ENCODE peak calls at places on chromosomes 3 and 15, in six cellular contexts. One of them, this sample, is unnamed.

GRCh38 chr15:55318588-55319494 is at the start of the genes PIGB and PIGBOS1:
- DNase-seq in GM12891: peak
- DNase-seq in H1: peak
- DNase-seq in K562: peak
- DNase-seq in GM12878: peak
- DNase-seq in HepG2: peak
- DNase-seq in this sample: peak

GRCh38 chr3:23302276-23302675 is 99.1 kb downstream of the UBE2E2 start:
- DNase-seq in GM12891: no peak
- DNase-seq in GM12878: no peak
- DNase-seq in K562: no peak
- DNase-seq in H1: no peak
- DNase-seq in HepG2: no peak
- DNase-seq in this sample: no peak

GRCh38 chr15:63246691-63247464 is 30.5 kb upstream of the APH1B start:
- DNase-seq in H1: no peak
- DNase-seq in HepG2: peak
- DNase-seq in GM12878: no peak
- DNase-seq in GM12891: no peak
- DNase-seq in K562: no peak
- DNase-seq in this sample: no peak

GRCh38 chr15:41416162-41416741 is 643 bp upstream of the RTF1 start:
- DNase-seq in K562: no peak
- DNase-seq in HepG2: no peak
- DNase-seq in H1: no peak
- DNase-seq in GM12891: peak
- DNase-seq in GM12878: no peak
- DNase-seq in this sample: peak

GRCh38 chr3:10515396-10515795 is 10.0 kb upstream of the ATP2B2 start:
- DNase-seq in GM12878: no peak
- DNase-seq in GM12891: no peak
- DNase-seq in HepG2: no peak
- DNase-seq in K562: no peak
- DNase-seq in H1: no peak
- DNase-seq in this sample: no peak

GRCh38 chr3:100401674-100402036 is 316 bp downstream of the LNP1 start:
- DNase-seq in GM12878: no peak
- DNase-seq in H1: no peak
- DNase-seq in GM12891: no peak
- DNase-seq in K562: peak
- DNase-seq in HepG2: no peak
- DNase-seq in this sample: no peak

GRCh38 chr15:74995779-74996765 is 709 bp downstream of the SCAMP5 start:
- DNase-seq in HepG2: peak
- DNase-seq in GM12878: no peak
- DNase-seq in K562: no peak
- DNase-seq in H1: no peak
- DNase-seq in GM12891: no peak
- DNase-seq in this sample: no peak

GRCh38 chr15:35876762-35877161 is 330.8 kb upstream of the DPH6 start:
- DNase-seq in HepG2: no peak
- DNase-seq in H1: no peak
- DNase-seq in GM12878: no peak
- DNase-seq in GM12891: no peak
- DNase-seq in K562: no peak
- DNase-seq in this sample: no peak

GRCh38 chr15:48096813-48097212 is 24.0 kb upstream of the SLC24A5 start:
- DNase-seq in H1: no peak
- DNase-seq in GM12891: no peak
- DNase-seq in GM12878: no peak
- DNase-seq in HepG2: no peak
- DNase-seq in K562: no peak
- DNase-seq in this sample: no peak

GRCh38 chr3:73467211-73467610 is 157.5 kb downstream of the PDZRN3 start:
- DNase-seq in H1: no peak
- DNase-seq in HepG2: no peak
- DNase-seq in K562: no peak
- DNase-seq in GM12878: no peak
- DNase-seq in GM12891: no peak
- DNase-seq in this sample: no peak

GRCh38 chr15:57769266-57769665 is 62.8 kb downstream of the POLR2M start:
- DNase-seq in GM12878: no peak
- DNase-seq in K562: peak
- DNase-seq in H1: no peak
- DNase-seq in GM12891: no peak
- DNase-seq in HepG2: no peak
- DNase-seq in this sample: no peak

GRCh38 chr15:41233367-41233771 is 2.3 kb downstream of the CHP1 start:
- DNase-seq in H1: no peak
- DNase-seq in K562: peak
- DNase-seq in GM12891: no peak
- DNase-seq in GM12878: no peak
- DNase-seq in HepG2: peak
- DNase-seq in this sample: no peak

GRCh38 chr15:81653259-81653658 is 279.2 kb upstream of the TMC3 start:
- DNase-seq in GM12891: no peak
- DNase-seq in HepG2: no peak
- DNase-seq in H1: no peak
- DNase-seq in K562: no peak
- DNase-seq in GM12878: peak
- DNase-seq in this sample: no peak

GRCh38 chr15:98123834-98124233 is 163.3 kb downstream of the ARRDC4 start:
- DNase-seq in K562: no peak
- DNase-seq in HepG2: no peak
- DNase-seq in GM12891: no peak
- DNase-seq in GM12878: no peak
- DNase-seq in H1: no peak
- DNase-seq in this sample: no peak

GRCh38 chr3:100100454-100100853 is 13.8 kb downstream of the FILIP1L start:
- DNase-seq in K562: no peak
- DNase-seq in GM12891: no peak
- DNase-seq in HepG2: no peak
- DNase-seq in H1: no peak
- DNase-seq in GM12878: no peak
- DNase-seq in this sample: no peak

GRCh38 chr15:99098991-99099390 is 5.9 kb upstream of the SYNM start:
- DNase-seq in HepG2: no peak
- DNase-seq in K562: no peak
- DNase-seq in GM12891: no peak
- DNase-seq in H1: no peak
- DNase-seq in GM12878: no peak
- DNase-seq in this sample: no peak

GRCh38 chr3:39056151-39056550 is 4.3 kb downstream of the WDR48 start:
- DNase-seq in HepG2: no peak
- DNase-seq in GM12891: no peak
- DNase-seq in GM12878: no peak
- DNase-seq in H1: no peak
- DNase-seq in K562: no peak
- DNase-seq in this sample: no peak

GRCh38 chr15:48144889-48145288 is 24.1 kb downstream of the SLC24A5 start:
- DNase-seq in HepG2: no peak
- DNase-seq in GM12891: no peak
- DNase-seq in H1: no peak
- DNase-seq in GM12878: peak
- DNase-seq in K562: no peak
- DNase-seq in this sample: no peak

GRCh38 chr15:71822890-71823289 is 12.5 kb downstream of the NR2E3 start:
- DNase-seq in K562: no peak
- DNase-seq in GM12891: no peak
- DNase-seq in GM12878: no peak
- DNase-seq in H1: no peak
- DNase-seq in HepG2: no peak
- DNase-seq in this sample: no peak

GRCh38 chr3:141104151-141104741 is 53.1 kb downstream of the SPSB4 start:
- DNase-seq in H1: no peak
- DNase-seq in GM12891: no peak
- DNase-seq in GM12878: no peak
- DNase-seq in K562: no peak
- DNase-seq in HepG2: no peak
- DNase-seq in this sample: no peak

GRCh38 chr15:101288905-101289513 is 6.0 kb downstream of the SNRPA1 start:
- DNase-seq in GM12878: no peak
- DNase-seq in GM12891: no peak
- DNase-seq in HepG2: peak
- DNase-seq in K562: peak
- DNase-seq in H1: no peak
- DNase-seq in this sample: no peak

GRCh38 chr15:50562735-50563640 is 16.5 kb upstream of the USP50 start:
- DNase-seq in GM12878: no peak
- DNase-seq in GM12891: no peak
- DNase-seq in H1: no peak
- DNase-seq in K562: no peak
- DNase-seq in HepG2: no peak
- DNase-seq in this sample: no peak

GRCh38 chr3:73530030-73530411 is 94.7 kb downstream of the PDZRN3 start:
- DNase-seq in K562: no peak
- DNase-seq in GM12878: no peak
- DNase-seq in H1: no peak
- DNase-seq in HepG2: no peak
- DNase-seq in GM12891: no peak
- DNase-seq in this sample: no peak

DNA sequence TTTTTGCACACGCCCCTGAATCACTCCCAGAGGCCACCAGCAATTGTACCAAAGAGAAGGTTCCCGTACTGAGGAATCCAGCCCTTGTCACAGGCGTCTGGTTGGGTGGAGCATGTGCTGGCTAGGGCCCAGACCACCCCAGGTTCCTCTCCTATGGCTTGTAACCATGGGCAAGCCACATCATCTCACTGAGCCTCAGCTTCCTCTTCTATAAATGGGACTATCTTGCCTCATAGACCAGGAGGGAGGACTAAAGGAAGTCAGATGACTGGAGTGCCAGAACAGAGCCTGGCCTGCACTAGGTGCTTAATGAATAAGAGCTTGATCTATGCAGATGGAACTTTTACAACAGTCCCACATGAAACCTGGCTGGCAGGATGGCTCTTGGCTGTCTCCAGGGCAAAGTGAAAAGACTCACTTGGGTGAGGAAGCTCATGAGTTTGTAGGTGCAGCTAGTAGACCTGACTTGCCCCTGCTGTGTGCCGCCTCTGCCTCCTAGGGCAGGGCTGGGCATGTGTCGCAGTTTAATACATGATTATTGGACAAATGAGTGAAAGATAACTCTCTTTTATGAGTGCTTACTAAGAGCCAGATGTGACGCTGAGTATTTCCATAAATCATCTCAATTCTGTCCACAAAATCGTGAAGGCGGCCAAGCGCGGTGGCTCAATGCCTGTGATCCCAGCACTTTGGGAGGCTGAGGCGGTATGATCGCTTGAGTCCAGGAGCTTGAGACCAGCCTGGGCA is 29.3 kb downstream of the CTSH start:
- DNase-seq in GM12891: no peak
- DNase-seq in H1: no peak
- DNase-seq in HepG2: no peak
- DNase-seq in K562: no peak
- DNase-seq in GM12878: no peak
- DNase-seq in this sample: no peak
- TF ChIP-seq POLR2A in GM12891: no peak
- TF ChIP-seq POLR2A in H1: no peak
- TF ChIP-seq POLR2A in HepG2: no peak
- TF ChIP-seq POLR2A in K562: no peak
- TF ChIP-seq POLR2A in GM12878: no peak
- TF ChIP-seq POLR2A in this sample: no peak

GRCh38 chr3:131444180-131444579 is 58.6 kb downstream of the MRPL3 start:
- DNase-seq in K562: no peak
- DNase-seq in GM12891: no peak
- DNase-seq in H1: no peak
- DNase-seq in HepG2: no peak
- DNase-seq in GM12878: no peak
- DNase-seq in this sample: no peak
- TF ChIP-seq TAF1 in K562: no peak
- TF ChIP-seq TAF1 in GM12891: no peak
- TF ChIP-seq TAF1 in H1: no peak
- TF ChIP-seq TAF1 in HepG2: no peak
- TF ChIP-seq TAF1 in GM12878: no peak
- TF ChIP-seq TAF1 in this sample: no peak

DNA sequence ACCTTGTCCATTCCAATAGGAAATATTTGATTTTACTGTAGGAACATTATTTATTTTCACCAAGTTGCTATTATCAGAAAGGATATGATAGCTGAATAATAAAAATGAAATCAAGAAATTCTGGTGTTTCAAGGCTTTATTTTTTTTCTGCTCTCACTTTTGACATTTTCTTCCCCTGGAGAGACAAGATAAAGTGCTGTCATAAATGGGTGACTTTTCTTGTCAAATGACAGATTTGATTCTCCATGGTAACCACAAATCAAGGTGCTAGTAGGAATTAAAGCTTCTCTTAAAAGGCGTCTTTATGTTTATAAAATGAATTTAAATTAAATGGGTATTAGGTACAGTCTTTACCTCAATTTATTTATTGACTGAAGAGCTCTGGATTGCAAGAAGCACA is 124.6 kb downstream of the FOXP1 start:
- DNase-seq in GM12878: no peak
- DNase-seq in HepG2: no peak
- DNase-seq in H1: no peak
- DNase-seq in K562: no peak
- DNase-seq in GM12891: no peak
- DNase-seq in this sample: no peak
- TF ChIP-seq POLR2AphosphoS5 in GM12878: no peak
- TF ChIP-seq POLR2AphosphoS5 in HepG2: no peak
- TF ChIP-seq POLR2AphosphoS5 in H1: no peak
- TF ChIP-seq POLR2AphosphoS5 in K562: no peak
- TF ChIP-seq POLR2AphosphoS5 in GM12891: no peak
- TF ChIP-seq POLR2AphosphoS5 in this sample: no peak

GRCh38 chr15:44194397-44195150 is 497 bp downstream of the FRMD5 start:
- DNase-seq in H1: no peak
- DNase-seq in GM12878: no peak
- DNase-seq in GM12891: peak
- DNase-seq in K562: peak
- DNase-seq in HepG2: no peak
- DNase-seq in this sample: peak

GRCh38 chr15:44193651-44194396 is 1.2 kb downstream of the FRMD5 start:
- DNase-seq in HepG2: no peak
- DNase-seq in H1: no peak
- DNase-seq in GM12891: no peak
- DNase-seq in K562: no peak
- DNase-seq in GM12878: no peak
- DNase-seq in this sample: no peak

GRCh38 chr15:44199393-44199792 is 4.3 kb upstream of the FRMD5 start:
- DNase-seq in K562: no peak
- DNase-seq in H1: no peak
- DNase-seq in GM12891: no peak
- DNase-seq in GM12878: no peak
- DNase-seq in HepG2: peak
- DNase-seq in this sample: no peak

DNA sequence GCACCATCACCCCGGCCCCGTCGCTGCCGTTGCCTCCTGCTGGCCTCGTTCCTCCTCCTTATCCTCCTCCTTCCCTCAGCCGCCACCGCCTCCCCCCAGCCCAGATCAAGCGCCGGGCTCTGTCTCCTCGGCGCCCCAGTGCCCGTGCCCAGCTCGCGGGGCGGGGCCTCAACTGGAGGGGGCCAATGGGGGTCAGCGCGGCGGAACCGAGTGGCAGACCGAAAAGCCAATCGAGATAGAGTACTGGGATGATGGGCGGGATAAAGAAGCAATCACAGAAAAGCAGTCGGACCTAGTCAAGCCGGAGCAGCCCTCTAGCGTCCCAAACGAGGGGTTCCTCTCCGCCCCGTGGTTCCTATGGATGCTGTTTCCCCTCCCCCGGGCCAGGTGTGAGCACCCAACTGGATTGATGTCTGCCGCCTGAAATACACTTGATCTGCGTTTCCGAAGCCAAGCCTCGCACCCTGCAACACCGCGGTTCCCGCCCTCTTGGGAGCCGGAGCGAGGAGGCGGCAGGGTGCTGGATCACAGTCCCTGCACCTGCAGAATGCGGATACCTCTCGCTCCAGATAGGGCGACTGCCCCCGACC is at the start of gene FRMD5:
- DNase-seq in H1: peak
- DNase-seq in GM12891: peak
- DNase-seq in GM12878: peak
- DNase-seq in HepG2: peak
- DNase-seq in K562: peak
- DNase-seq in this sample: peak
- TF ChIP-seq POLR2A in H1: peak
- TF ChIP-seq POLR2A in GM12891: no peak
- TF ChIP-seq POLR2A in GM12878: peak
- TF ChIP-seq POLR2A in HepG2: no peak
- TF ChIP-seq POLR2A in K562: no peak
- TF ChIP-seq POLR2A in this sample: no peak